ENCODE peak calls at places on chromosomes 13 and 19, in four cellular contexts. A is neural progenitor cell, J is tibial artery, E is left ventricle myocardium inferior. C is an unnamed sample. For H3K4me1, the result is how much of the 10 kb centered on the place peaks cover.

GRCh38 chr19:45250832-45251451 is at the start of gene MARK4:
- DNase-seq in E (peak), A (peak), J (no peak), C (peak)

GRCh38 chr19:1064661-1065605 is 2.0 kb upstream of the ARHGAP45 start:
- DNase-seq in J (peak), A (peak), E (peak), C (peak)

GRCh38 chr13:96880419-96880818 is 113.9 kb downstream of the OXGR1 start:
- DNase-seq in E (no peak), J (no peak), A (no peak), C (no peak)

GRCh38 chr13:100584901-100585300 is 3.7 kb downstream of the GGACT start:
- DNase-seq in E (no peak), J (no peak), A (no peak), C (no peak)

GRCh38 chr13:112842931-112843391 is 126.1 kb upstream of the MCF2L start:
- DNase-seq in A (no peak), E (no peak), J (no peak), C (no peak)

GRCh38 chr13:98546402-98546801 is 30.5 kb downstream of the STK24 start:
- DNase-seq in A (no peak), J (no peak), E (no peak), C (no peak)

GRCh38 chr13:97849305-97849704 is 104.2 kb upstream of the IPO5 start:
- DNase-seq in J (no peak), A (peak), E (no peak), C (no peak)

GRCh38 chr19:35214766-35215422 is 13.6 kb downstream of the FAM187B start:
- DNase-seq in J (no peak), E (no peak), A (no peak), C (no peak)

GRCh38 chr19:45215391-45216191 is 29.6 kb downstream of the EXOC3L2 start:
- DNase-seq in J (no peak), A (peak), E (no peak), C (peak)

GRCh38 chr19:33317522-33317921 is 15.2 kb upstream of the CEBPA start:
- DNase-seq in A (no peak), E (no peak), J (no peak), C (no peak)

GRCh38 chr13:113411216-113412023 is 41.9 kb downstream of the ADPRHL1 start:
- DNase-seq in E (peak), A (peak), J (peak), C (no peak)

GRCh38 chr13:38346764-38347163 is 2.9 kb upstream of the UFM1 start:
- DNase-seq in E (no peak), A (no peak), J (no peak), C (no peak)

GRCh38 chr13:30256713-30257432 is 50.5 kb downstream of the KATNAL1 start:
- DNase-seq in J (no peak), A (no peak), E (no peak), C (no peak)

GRCh38 chr13:66553391-66553790 is 676.7 kb downstream of the PCDH9 start:
- DNase-seq in E (no peak), A (no peak), J (no peak), C (no peak)

GRCh38 chr13:78020861-78021260 is 102.2 kb upstream of the EDNRB start:
- DNase-seq in J (no peak), E (no peak), A (peak), C (no peak)

GRCh38 chr13:64697226-64697625 is 2532.9 kb downstream of the PCDH9 start:
- DNase-seq in E (no peak), A (no peak), J (no peak), C (no peak)

GRCh38 chr19:45404557-45405434 is at the start of gene PPP1R13L:
- DNase-seq in A (peak), E (peak), J (peak), C (peak)

GRCh38 chr13:110187501-110188161 is 119.3 kb downstream of the COL4A1 start:
- DNase-seq in J (no peak), A (no peak), E (peak), C (peak)

GRCh38 chr13:86051134-86052103 is 252.2 kb upstream of the SLITRK6 start:
- DNase-seq in J (no peak), E (no peak), A (no peak), C (no peak)

GRCh38 chr13:37406031-37406430 is 192.5 kb downstream of the POSTN start:
- DNase-seq in A (no peak), E (no peak), J (no peak), C (no peak)

DNA sequence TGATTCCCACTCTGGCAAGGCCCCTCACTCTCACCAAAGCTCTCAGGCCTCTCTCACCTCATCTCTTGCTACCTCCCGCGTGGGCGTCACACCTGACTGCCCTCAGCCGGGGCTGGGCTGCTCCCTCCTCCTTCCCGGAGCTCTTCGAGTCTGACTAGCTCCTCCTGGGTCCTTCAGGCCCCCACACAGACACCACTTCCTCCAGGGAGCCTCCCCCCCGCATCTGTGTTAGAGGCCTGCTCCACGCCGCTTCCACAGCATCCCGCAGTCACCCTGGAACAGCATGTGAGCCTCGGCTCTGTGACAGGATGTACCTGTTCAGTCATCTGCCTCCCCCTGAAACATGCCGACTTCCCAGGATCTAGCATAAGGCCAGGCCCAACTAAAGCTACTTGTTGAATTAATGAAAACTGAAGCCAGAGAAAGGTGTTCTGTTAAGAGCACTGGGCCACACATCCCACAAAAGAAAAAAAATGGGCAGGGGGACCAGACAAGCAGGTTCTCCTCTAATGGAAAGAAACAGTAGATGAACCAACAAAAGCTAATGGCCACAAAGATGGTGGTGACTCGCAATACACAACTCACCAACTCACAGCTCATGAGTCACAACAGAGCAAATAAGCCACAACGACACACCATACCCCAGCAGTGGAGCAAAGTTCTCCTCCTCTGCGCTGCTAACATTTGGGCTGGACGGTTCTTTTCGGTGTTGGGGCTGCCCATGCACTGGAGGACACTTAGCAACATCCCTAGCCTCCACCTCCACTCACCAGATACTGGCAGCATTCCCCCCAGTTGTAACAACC is 3.0 kb downstream of the PPP6R1 start:
- DNase-seq in A (no peak), J (no peak), E (no peak), C (peak)
- H3K4me1 ChIP-seq in A (under half), J (half or more), E (half or more), C (half or more)

GRCh38 chr19:38046254-38047047 is 139.4 kb downstream of the SIPA1L3 start:
- DNase-seq in E (no peak), J (no peak), A (no peak), C (no peak)

GRCh38 chr19:38045554-38046253 is 138.7 kb downstream of the SIPA1L3 start:
- DNase-seq in A (no peak), J (no peak), E (no peak), C (no peak)

GRCh38 chr19:38043649-38044144 is 136.7 kb downstream of the SIPA1L3 start:
- DNase-seq in E (no peak), A (no peak), J (no peak), C (no peak)

GRCh38 chr19:38042132-38042531 is 135.1 kb downstream of the SIPA1L3 start:
- DNase-seq in E (no peak), J (no peak), A (no peak), C (no peak)

DNA sequence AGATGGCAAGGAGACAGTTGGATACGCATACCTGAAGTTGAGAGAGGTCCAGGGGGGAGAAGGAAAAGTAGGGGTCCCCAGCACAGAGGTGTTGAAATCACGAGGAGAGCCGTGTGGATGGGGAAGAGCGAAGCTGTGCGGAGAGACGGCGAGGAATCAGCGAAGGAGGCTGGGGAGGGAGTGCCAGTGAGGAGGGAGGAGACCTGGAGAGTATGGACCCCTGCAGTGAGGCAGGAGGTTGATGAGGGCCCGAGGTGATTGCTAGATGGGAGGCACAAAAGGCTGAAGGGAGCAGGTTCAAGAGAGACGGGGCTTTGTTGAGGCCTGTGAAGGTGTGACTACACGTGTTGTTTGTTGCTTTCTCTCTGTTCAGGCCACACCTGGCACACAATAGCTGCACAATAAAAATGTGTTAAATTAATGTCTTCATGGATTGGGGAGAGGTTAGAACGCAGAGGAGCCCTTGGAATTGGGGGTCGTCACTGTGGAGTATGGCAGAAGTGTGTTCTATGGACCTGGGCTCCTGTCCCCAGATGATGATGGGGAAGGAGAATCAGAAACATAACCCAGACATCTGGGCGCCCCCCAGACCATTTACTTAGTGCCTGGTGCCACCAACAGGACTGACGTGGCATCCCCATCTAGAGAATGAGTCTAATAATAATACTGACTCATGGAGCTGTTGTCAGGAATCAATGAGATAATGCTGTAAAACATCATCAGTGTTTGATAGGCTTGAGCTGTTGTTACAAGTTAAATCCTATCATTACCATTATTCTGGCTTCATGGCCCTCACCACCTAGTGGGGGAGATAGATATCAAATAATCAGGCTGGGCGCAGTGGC is 137.5 kb downstream of the SIPA1L3 start:
- DNase-seq in J (no peak), E (no peak), A (no peak), C (no peak)
- TF ChIP-seq CTCF in J (no peak), E (no peak), A (no peak), C (no peak)

GRCh38 chr19:49337267-49338022 is 2.2 kb downstream of the CD37 start:
- DNase-seq in A (no peak), E (no peak), J (no peak), C (no peak)

GRCh38 chr19:49340069-49340864 is 5.1 kb downstream of the CD37 start:
- DNase-seq in J (peak), A (peak), E (peak), C (peak)

GRCh38 chr19:49339364-49340068 is 4.3 kb downstream of the CD37 start:
- DNase-seq in A (peak), J (peak), E (peak), C (peak)

GRCh38 chr19:49338023-49338677 is 2.9 kb downstream of the CD37 start:
- DNase-seq in A (peak), J (peak), E (no peak), C (no peak)

GRCh38 chr19:49338691-49339363 is 3.6 kb downstream of the CD37 start:
- DNase-seq in J (peak), A (peak), E (peak), C (peak)
- H3K4me1 ChIP-seq in J (under half), A (under half), E (under half), C (under half)

DNA sequence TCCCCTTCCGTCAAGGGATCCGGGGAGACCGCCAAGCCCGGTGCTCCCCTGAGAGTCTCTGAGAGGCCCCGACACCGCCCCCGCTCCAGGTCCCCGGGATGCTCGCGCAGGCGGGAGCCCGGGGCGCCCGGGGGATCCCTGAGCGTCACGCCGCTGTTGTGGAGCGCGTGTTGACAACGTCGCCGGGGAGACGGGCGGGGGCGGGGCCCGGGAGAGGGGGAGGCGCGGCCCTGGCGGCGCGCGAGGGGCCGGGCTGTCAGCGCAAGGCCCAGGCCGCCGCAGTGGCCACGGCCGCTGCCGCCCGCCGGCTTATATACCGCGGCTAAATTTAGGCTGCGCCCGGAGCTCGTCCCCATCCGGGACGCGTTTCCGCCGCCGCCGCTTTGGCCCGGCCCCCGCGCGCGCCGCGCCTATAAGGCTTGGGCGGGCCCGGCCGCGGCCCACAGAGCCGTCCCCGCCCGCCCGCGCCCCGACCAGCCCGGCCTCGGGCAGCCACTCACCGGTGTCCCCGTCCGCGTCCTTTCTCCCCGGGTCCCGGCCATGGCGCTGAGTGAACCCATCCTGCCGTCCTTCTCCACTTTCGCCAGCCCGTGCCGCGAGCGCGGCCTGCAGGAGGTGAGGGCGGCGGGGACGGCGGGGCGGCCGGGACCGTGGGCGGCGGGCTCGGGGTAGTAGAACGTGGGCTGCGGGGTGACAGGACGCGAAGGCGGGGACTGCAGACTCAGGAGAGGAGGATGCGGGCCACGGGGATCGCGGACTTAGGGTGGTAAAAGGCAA is at the start of gene KLF2:
- DNase-seq in A (peak), E (peak), J (peak), C (peak)
- TF ChIP-seq CTCF in A (no peak), E (no peak), J (no peak), C (no peak)

GRCh38 chr13:73337511-73337910 is 278.7 kb downstream of the KLF5 start:
- DNase-seq in J (no peak), A (no peak), E (no peak), C (no peak)
- H3K4me1 ChIP-seq in J (under half), A (under half), E (under half), C (under half)

DNA sequence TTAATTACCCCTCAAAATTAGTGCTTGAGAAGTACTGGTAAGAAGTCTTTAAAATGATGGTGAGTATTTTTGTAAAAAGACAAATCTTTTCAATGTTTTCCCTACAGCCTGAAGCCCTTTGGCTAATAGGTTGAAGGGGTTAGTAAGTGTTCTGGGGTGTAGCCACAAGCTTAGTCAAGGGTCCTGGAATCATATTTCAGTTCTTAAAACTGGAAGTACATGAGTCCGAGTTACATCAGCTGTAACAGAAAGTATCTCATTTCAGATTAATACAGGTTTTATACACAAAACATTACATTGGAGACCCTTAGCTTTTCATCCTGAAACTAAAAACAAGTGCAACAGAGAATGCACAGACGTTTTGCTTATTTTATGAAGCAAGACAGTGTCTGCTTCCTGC is 52.7 kb upstream of the TEX29 start:
- DNase-seq in E (no peak), J (no peak), A (no peak), C (no peak)
- TF ChIP-seq CTCF in E (no peak), J (no peak), A (no peak), C (no peak)

GRCh38 chr19:47309038-47309437 is 623 bp upstream of the C5AR1 start:
- DNase-seq in E (no peak), A (no peak), J (peak), C (no peak)

GRCh38 chr19:47310819-47311218 is 1.2 kb downstream of the C5AR1 start:
- DNase-seq in A (no peak), E (peak), J (peak), C (no peak)

GRCh38 chr19:47310323-47310722 is 662 bp downstream of the C5AR1 start:
- DNase-seq in J (no peak), A (no peak), E (no peak), C (no peak)

GRCh38 chr19:47312366-47313006 is 2.8 kb downstream of the C5AR1 start:
- DNase-seq in E (no peak), A (no peak), J (no peak), C (no peak)

GRCh38 chr19:47309608-47310007 is at the start of gene C5AR1:
- DNase-seq in J (peak), A (no peak), E (peak), C (no peak)
- H3K4me1 ChIP-seq in J (under half), A (under half), E (under half), C (under half)